ENCODE peak calls at places on chromosomes 5 and 9, in five cellular contexts. W is lower lobe of right lung, T is cardiac muscle cell, K is GM23338, Q is neural progenitor cell. R is an unnamed sample. For H3K27me3, the result is how much of the 10 kb centered on the place peaks cover.

GRCh38 chr5:172142709-172143215 is 45.3 kb downstream of the STK10 start:
- DNase-seq in W (no peak), T (no peak), K (no peak), Q (no peak), R (no peak)

GRCh38 chr9:124839612-124840299 is 13.5 kb upstream of the WDR38 start:
- DNase-seq in W (no peak), T (no peak), K (peak), Q (peak), R (no peak)

GRCh38 chr5:107063511-107063910 is 607.2 kb downstream of the EFNA5 start:
- DNase-seq in W (no peak), T (no peak), K (no peak), Q (no peak), R (no peak)

GRCh38 chr9:21848615-21849014 is 46.2 kb downstream of the MTAP start:
- DNase-seq in W (no peak), T (no peak), K (no peak), Q (no peak), R (no peak)

GRCh38 chr5:159463590-159464321 is 133.5 kb upstream of the IL12B start:
- DNase-seq in W (no peak), T (no peak), K (no peak), Q (no peak), R (no peak)

GRCh38 chr9:114288233-114289051 is 34.5 kb upstream of the ORM1 start:
- DNase-seq in W (peak), T (peak), K (peak), Q (peak), R (no peak)

GRCh38 chr5:84688566-84688965 is 303.9 kb upstream of the EDIL3 start:
- DNase-seq in W (no peak), T (no peak), K (no peak), Q (no peak), R (no peak)

GRCh38 chr9:95574176-95574575 is 57.4 kb upstream of the PTCH1 start:
- DNase-seq in W (no peak), T (no peak), K (no peak), Q (no peak), R (no peak)

GRCh38 chr5:33563983-33564908 is 123.5 kb downstream of the TARS1 start:
- DNase-seq in W (no peak), T (no peak), K (peak), Q (peak), R (no peak)

GRCh38 chr5:42950466-42951168 is 89.5 kb downstream of the ANXA2R start:
- DNase-seq in W (peak), T (no peak), K (peak), Q (no peak), R (peak)

GRCh38 chr9:105438136-105438839 is 9.5 kb upstream of the FSD1L start:
- DNase-seq in W (no peak), T (no peak), K (no peak), Q (no peak), R (no peak)

GRCh38 chr5:176535101-176535654 is 2.0 kb downstream of the RNF44 start:
- DNase-seq in W (peak), T (no peak), K (no peak), Q (no peak), R (no peak)

GRCh38 chr5:41763537-41763936 is 106.7 kb downstream of the OXCT1 start:
- DNase-seq in W (no peak), T (no peak), K (no peak), Q (no peak), R (no peak)

GRCh38 chr5:122921826-122922225 is 76.4 kb downstream of the SNX24 start:
- DNase-seq in W (no peak), T (no peak), K (peak), Q (no peak), R (no peak)

GRCh38 chr5:94903719-94904118 is 285.2 kb downstream of the SLF1 start:
- DNase-seq in W (no peak), T (no peak), K (no peak), Q (no peak), R (no peak)

GRCh38 chr9:114503522-114504340 is 1.5 kb downstream of the WHRN start:
- DNase-seq in W (no peak), T (no peak), K (no peak), Q (no peak), R (no peak)

GRCh38 chr5:159515909-159516415 is 185.7 kb upstream of the IL12B start:
- DNase-seq in W (peak), T (peak), K (peak), Q (peak), R (peak)

GRCh38 chr5:111126896-111127295 is 34.7 kb downstream of the WDR36 start:
- DNase-seq in W (no peak), T (no peak), K (peak), Q (no peak), R (no peak)

GRCh38 chr5:137516251-137516797 is 17.2 kb upstream of the SPOCK1 start:
- DNase-seq in W (no peak), T (no peak), K (peak), Q (no peak), R (no peak)

GRCh38 chr9:106326493-106326892 is 536.5 kb upstream of the ZNF462 start:
- DNase-seq in W (no peak), T (no peak), K (no peak), Q (no peak), R (no peak)

GRCh38 chr5:82405166-82405565 is 127.0 kb upstream of the RPS23 start:
- DNase-seq in W (no peak), T (no peak), K (no peak), Q (no peak), R (no peak)

GRCh38 chr9:115757461-115757860 is 396.1 kb upstream of the PAPPA start:
- DNase-seq in W (no peak), T (no peak), K (no peak), Q (no peak), R (no peak)

GRCh38 chr5:115419794-115420585 is 123.5 kb upstream of the CCDC112 start:
- DNase-seq in W (no peak), T (no peak), K (peak), Q (no peak), R (no peak)

DNA sequence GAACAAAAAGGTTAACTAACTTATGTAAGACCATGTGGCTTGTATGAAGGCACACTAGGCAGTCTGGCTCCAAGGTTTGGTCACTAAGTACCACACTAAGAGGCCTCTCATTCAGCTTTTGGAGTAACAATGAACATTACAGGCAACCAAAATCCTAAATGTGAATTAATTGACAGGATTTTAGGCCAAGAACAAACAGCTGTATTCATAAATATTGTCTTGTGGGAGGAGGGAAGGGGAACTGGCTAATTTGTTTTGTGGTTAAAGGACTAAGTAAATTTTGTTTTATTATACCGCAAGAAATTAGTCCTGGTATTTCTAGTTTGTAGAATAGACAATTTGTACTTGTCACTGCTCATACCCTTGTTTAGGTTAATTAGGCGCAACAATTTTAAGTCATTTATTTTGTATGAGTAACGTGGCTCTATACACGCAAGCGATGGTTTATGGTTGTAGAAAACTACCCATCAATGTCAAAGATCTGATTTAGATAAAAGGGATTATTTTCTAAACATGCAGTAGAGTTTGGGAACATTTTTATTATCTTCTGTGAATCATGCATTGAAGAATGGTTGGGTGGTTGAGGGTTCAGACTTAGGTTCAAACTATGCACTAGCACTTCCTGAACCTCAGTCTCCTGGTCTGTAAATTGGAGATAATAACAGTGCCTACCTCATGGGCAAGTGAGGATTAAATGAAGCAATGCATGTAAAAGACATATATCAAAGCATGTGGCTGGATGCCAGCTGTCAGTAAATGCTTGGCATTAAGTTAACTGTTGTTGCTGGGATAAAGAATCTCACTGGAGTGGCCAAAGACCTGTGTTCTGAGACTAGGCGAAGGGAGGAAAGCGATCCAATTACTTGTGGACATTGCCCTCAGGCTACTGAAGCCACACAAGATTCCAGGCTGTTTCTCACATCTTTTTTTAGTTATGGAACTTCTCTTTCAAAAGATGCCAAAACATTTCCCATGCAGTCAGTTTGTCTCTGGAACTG is 1.3 kb upstream of the OTULINL start:
- DNase-seq in W (no peak), T (no peak), K (no peak), Q (no peak), R (no peak)
- H3K27me3 ChIP-seq in W (under half), T (half or more), K (under half), Q (half or more), R (under half)

GRCh38 chr5:150603052-150603451 is 37.4 kb upstream of the SYNPO start:
- DNase-seq in W (peak), T (peak), K (no peak), Q (no peak), R (no peak)

GRCh38 chr5:150599281-150599680 is 41.2 kb upstream of the SYNPO start:
- DNase-seq in W (no peak), T (no peak), K (no peak), Q (no peak), R (no peak)

GRCh38 chr5:150599917-150600511 is 40.4 kb upstream of the SYNPO start:
- DNase-seq in W (peak), T (no peak), K (no peak), Q (no peak), R (no peak)

GRCh38 chr5:150601774-150602345 is 38.6 kb upstream of the SYNPO start:
- DNase-seq in W (peak), T (no peak), K (no peak), Q (no peak), R (no peak)

GRCh38 chr5:150600951-150601773 is 39.3 kb upstream of the SYNPO start:
- DNase-seq in W (peak), T (no peak), K (no peak), Q (no peak), R (no peak)
- H3K4me3 ChIP-seq in W (no peak), T (no peak), K (no peak), Q (no peak), R (no peak)

GRCh38 chr9:127754099-127754760 is 19.1 kb upstream of the TOR2A start:
- DNase-seq in W (no peak), T (peak), K (peak), Q (peak), R (no peak)
- H3K27ac ChIP-seq in W (peak), T (no peak), K (no peak), Q (no peak), R (no peak)

GRCh38 chr9:137168907-137169763 is 716 bp downstream of the LRRC26 start:
- DNase-seq in W (no peak), T (peak), K (peak), Q (peak), R (no peak)

GRCh38 chr9:137169764-137170460 is at the start of gene LRRC26:
- DNase-seq in W (no peak), T (no peak), K (no peak), Q (no peak), R (no peak)

GRCh38 chr9:137171149-137172063 is at the start of gene TMEM210:
- DNase-seq in W (no peak), T (no peak), K (no peak), Q (no peak), R (no peak)

GRCh38 chr9:137168575-137168906 is 1.3 kb downstream of the LRRC26 start:
- DNase-seq in W (no peak), T (no peak), K (peak), Q (peak), R (no peak)

DNA sequence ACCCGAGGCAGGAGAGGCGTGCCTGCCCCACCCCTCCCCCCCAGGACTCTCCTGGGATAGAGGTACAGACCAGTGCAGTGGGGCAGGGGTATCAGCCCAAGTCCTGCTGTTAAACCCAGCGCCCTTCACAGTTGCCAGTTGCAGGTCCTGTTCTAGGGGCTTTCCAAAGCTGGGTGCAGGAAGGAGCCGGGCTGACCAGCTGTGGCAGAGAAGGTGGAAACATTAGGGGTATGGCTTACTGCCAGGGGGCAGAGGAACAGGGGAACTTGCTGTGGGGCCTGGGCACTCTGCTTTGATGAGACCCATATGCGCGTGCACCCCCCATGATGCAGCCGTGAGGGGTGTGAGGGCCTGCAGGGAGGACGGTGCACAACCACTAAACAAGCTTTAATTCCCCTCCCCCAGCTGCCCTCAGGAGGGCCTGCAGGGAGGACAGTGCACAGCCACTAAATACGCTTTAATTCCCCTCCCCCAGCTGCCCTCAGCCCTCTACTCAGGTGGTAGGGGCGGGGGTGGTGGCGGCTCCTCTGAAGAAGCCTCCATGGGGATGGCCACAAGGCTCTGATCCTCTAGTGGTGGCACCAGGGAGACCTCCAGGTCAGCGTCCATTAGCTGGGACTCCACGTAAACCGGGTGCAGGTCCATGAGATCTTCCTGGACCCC is 766 bp upstream of the LRRC26 start:
- DNase-seq in W (no peak), T (no peak), K (peak), Q (no peak), R (no peak)
- H3K27me3 ChIP-seq in W (half or more), T (half or more), K (half or more), Q (half or more), R (under half)

GRCh38 chr9:89477811-89478583 is 19.9 kb downstream of the SEMA4D start:
- DNase-seq in W (no peak), T (peak), K (no peak), Q (no peak), R (no peak)

GRCh38 chr9:89476546-89476945 is 21.4 kb downstream of the SEMA4D start:
- DNase-seq in W (no peak), T (no peak), K (no peak), Q (no peak), R (no peak)

GRCh38 chr9:89478821-89479668 is 18.9 kb downstream of the SEMA4D start:
- DNase-seq in W (no peak), T (no peak), K (no peak), Q (no peak), R (no peak)

GRCh38 chr9:89475891-89476440 is 21.9 kb downstream of the SEMA4D start:
- DNase-seq in W (no peak), T (no peak), K (no peak), Q (no peak), R (no peak)

DNA sequence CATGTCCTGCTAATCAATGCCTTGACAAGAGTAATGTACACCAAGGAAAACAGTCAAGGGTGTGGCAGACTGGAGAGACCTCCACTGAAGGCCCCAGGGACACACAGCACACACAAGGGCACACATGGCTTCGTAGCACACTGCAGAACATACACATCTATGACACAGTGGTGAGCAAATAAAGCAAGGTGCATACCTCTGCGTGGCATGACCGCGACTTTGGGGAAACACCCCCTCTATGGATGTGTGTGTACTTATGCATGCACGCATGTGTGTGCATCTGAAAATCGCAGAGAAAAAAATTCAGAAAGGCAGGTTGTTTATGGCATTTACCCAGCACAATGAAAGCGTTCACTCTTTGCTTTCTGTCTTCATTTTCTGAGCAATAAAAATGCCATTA is 20.5 kb downstream of the SEMA4D start:
- DNase-seq in W (no peak), T (no peak), K (no peak), Q (no peak), R (no peak)
- H3K4me3 ChIP-seq in W (peak), T (no peak), K (no peak), Q (no peak), R (no peak)

DNA sequence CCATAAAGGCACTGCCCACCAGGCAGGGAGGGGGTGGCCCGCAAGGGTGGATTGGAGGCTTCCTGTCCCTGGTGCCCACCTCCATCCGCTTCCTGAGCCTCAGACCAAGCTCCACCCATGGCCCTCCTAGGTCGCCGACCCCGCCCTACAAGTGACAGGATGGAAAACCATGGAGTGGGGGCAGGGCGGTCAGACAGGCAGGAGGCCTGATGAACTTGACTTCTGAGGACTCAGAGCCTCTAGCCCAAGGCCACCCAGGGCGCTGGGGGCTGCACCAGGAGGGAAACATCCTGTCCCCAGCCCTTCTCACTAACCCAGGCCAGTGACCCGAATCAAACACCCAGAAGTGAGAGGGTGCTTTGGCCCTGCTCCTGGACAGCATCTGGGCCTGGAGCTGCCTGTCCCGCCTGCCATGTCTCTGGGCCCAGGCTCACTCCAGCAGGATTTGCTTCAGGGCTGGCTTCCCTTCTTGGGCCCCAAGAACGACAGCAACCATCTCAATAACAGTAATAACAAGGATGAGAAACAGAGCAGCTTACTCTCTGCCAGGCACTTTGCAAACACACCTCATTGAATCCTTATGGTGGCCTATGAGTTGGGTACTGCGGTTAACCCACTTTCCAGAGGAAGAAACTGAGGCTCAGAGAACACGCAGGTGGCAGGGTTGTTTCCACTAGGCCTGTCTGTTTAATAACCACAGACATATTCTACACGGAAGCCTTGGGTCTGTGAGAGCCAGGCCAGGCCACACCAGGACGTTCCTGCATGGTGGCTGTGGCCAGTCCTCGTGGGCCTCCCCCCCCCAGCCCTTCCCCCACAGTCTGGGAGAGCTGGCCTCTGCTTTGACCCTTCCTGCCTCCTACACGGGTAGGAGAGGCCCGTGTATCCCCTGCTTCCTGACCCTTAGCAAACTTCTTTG is 4.4 kb upstream of the ST6GALNAC6 start:
- DNase-seq in W (peak), T (peak), K (peak), Q (no peak), R (peak)
- H3K27ac ChIP-seq in W (peak), T (peak), K (peak), Q (no peak), R (peak)